ENCODE peak calls at places on chromosomes 12 and 14, in nine cellular contexts. One of them, this sample, is unnamed. For H3K9me3, the result is how much of the 10 kb centered on the place peaks cover.

GRCh38 chr12:121861549-121862254 is 3.0 kb upstream of the HPD start:
- DNase-seq in tibial nerve: no peak
- DNase-seq in HCT116: no peak
- DNase-seq in uterus: no peak
- DNase-seq in suprapubic skin: no peak
- DNase-seq in A549: no peak
- DNase-seq in body of pancreas: no peak
- DNase-seq in esophagus squamous epithelium: no peak
- DNase-seq in H1: no peak
- DNase-seq in this sample: no peak

GRCh38 chr14:23327947-23328744 is 6.9 kb downstream of the PABPN1 start:
- DNase-seq in esophagus squamous epithelium: no peak
- DNase-seq in A549: peak
- DNase-seq in tibial nerve: peak
- DNase-seq in H1: no peak
- DNase-seq in uterus: peak
- DNase-seq in HCT116: peak
- DNase-seq in body of pancreas: peak
- DNase-seq in suprapubic skin: no peak
- DNase-seq in this sample: peak

GRCh38 chr12:32947203-32947795 is 50.7 kb upstream of the PKP2 start:
- DNase-seq in suprapubic skin: no peak
- DNase-seq in tibial nerve: no peak
- DNase-seq in H1: no peak
- DNase-seq in A549: peak
- DNase-seq in uterus: no peak
- DNase-seq in HCT116: peak
- DNase-seq in body of pancreas: no peak
- DNase-seq in esophagus squamous epithelium: no peak
- DNase-seq in this sample: no peak

GRCh38 chr14:101383737-101384338 is 177.5 kb upstream of the DIO3 start:
- DNase-seq in body of pancreas: no peak
- DNase-seq in HCT116: no peak
- DNase-seq in H1: no peak
- DNase-seq in suprapubic skin: no peak
- DNase-seq in esophagus squamous epithelium: no peak
- DNase-seq in tibial nerve: no peak
- DNase-seq in uterus: no peak
- DNase-seq in A549: no peak
- DNase-seq in this sample: no peak

GRCh38 chr14:61025239-61026223 is 44.5 kb downstream of the SLC38A6 start:
- DNase-seq in suprapubic skin: no peak
- DNase-seq in esophagus squamous epithelium: no peak
- DNase-seq in body of pancreas: peak
- DNase-seq in H1: no peak
- DNase-seq in uterus: peak
- DNase-seq in A549: peak
- DNase-seq in tibial nerve: peak
- DNase-seq in HCT116: peak
- DNase-seq in this sample: peak

GRCh38 chr14:68759017-68759569 is 33.8 kb downstream of the ZFP36L1 start:
- DNase-seq in A549: no peak
- DNase-seq in esophagus squamous epithelium: no peak
- DNase-seq in tibial nerve: no peak
- DNase-seq in HCT116: no peak
- DNase-seq in body of pancreas: no peak
- DNase-seq in uterus: no peak
- DNase-seq in H1: no peak
- DNase-seq in suprapubic skin: no peak
- DNase-seq in this sample: no peak

GRCh38 chr12:128784030-128784770 is 39.6 kb downstream of the SLC15A4 start:
- DNase-seq in A549: no peak
- DNase-seq in tibial nerve: no peak
- DNase-seq in HCT116: no peak
- DNase-seq in H1: no peak
- DNase-seq in uterus: peak
- DNase-seq in suprapubic skin: no peak
- DNase-seq in body of pancreas: no peak
- DNase-seq in esophagus squamous epithelium: no peak
- DNase-seq in this sample: no peak

GRCh38 chr12:125470838-125471775 is 405.9 kb downstream of the AACS start:
- DNase-seq in H1: no peak
- DNase-seq in uterus: no peak
- DNase-seq in suprapubic skin: no peak
- DNase-seq in HCT116: no peak
- DNase-seq in tibial nerve: no peak
- DNase-seq in A549: no peak
- DNase-seq in body of pancreas: no peak
- DNase-seq in esophagus squamous epithelium: no peak
- DNase-seq in this sample: no peak

GRCh38 chr14:54317396-54317795 is 79.4 kb upstream of the CDKN3 start:
- DNase-seq in A549: no peak
- DNase-seq in HCT116: no peak
- DNase-seq in tibial nerve: no peak
- DNase-seq in body of pancreas: no peak
- DNase-seq in H1: no peak
- DNase-seq in suprapubic skin: no peak
- DNase-seq in uterus: no peak
- DNase-seq in esophagus squamous epithelium: no peak
- DNase-seq in this sample: no peak
- TF ChIP-seq POLR2A in A549: no peak
- TF ChIP-seq POLR2A in HCT116: no peak
- TF ChIP-seq POLR2A in tibial nerve: no peak
- TF ChIP-seq POLR2A in body of pancreas: no peak
- TF ChIP-seq POLR2A in H1: no peak
- TF ChIP-seq POLR2A in suprapubic skin: no peak
- TF ChIP-seq POLR2A in uterus: no peak
- TF ChIP-seq POLR2A in esophagus squamous epithelium: no peak
- TF ChIP-seq POLR2A in this sample: no peak

GRCh38 chr12:105907982-105908381 is 230.8 kb downstream of the NUAK1 start:
- DNase-seq in body of pancreas: no peak
- DNase-seq in H1: no peak
- DNase-seq in HCT116: no peak
- DNase-seq in esophagus squamous epithelium: no peak
- DNase-seq in tibial nerve: no peak
- DNase-seq in suprapubic skin: no peak
- DNase-seq in A549: no peak
- DNase-seq in uterus: no peak
- DNase-seq in this sample: no peak

GRCh38 chr12:105912911-105913514 is 225.7 kb downstream of the NUAK1 start:
- DNase-seq in suprapubic skin: no peak
- DNase-seq in tibial nerve: no peak
- DNase-seq in HCT116: no peak
- DNase-seq in body of pancreas: no peak
- DNase-seq in uterus: no peak
- DNase-seq in esophagus squamous epithelium: no peak
- DNase-seq in H1: no peak
- DNase-seq in A549: no peak
- DNase-seq in this sample: no peak

GRCh38 chr12:105911966-105912365 is 226.8 kb downstream of the NUAK1 start:
- DNase-seq in suprapubic skin: no peak
- DNase-seq in tibial nerve: no peak
- DNase-seq in A549: no peak
- DNase-seq in H1: no peak
- DNase-seq in uterus: no peak
- DNase-seq in esophagus squamous epithelium: no peak
- DNase-seq in HCT116: no peak
- DNase-seq in body of pancreas: no peak
- DNase-seq in this sample: no peak

GRCh38 chr12:105906545-105906944 is 232.2 kb downstream of the NUAK1 start:
- DNase-seq in A549: no peak
- DNase-seq in tibial nerve: no peak
- DNase-seq in H1: no peak
- DNase-seq in suprapubic skin: no peak
- DNase-seq in body of pancreas: no peak
- DNase-seq in HCT116: no peak
- DNase-seq in esophagus squamous epithelium: no peak
- DNase-seq in uterus: no peak
- DNase-seq in this sample: no peak

GRCh38 chr12:105910030-105910429 is 228.7 kb downstream of the NUAK1 start:
- DNase-seq in HCT116: no peak
- DNase-seq in esophagus squamous epithelium: no peak
- DNase-seq in body of pancreas: no peak
- DNase-seq in tibial nerve: no peak
- DNase-seq in H1: no peak
- DNase-seq in uterus: no peak
- DNase-seq in suprapubic skin: no peak
- DNase-seq in A549: no peak
- DNase-seq in this sample: no peak
- H3K9me3 ChIP-seq in HCT116: under half
- H3K9me3 ChIP-seq in esophagus squamous epithelium: under half
- H3K9me3 ChIP-seq in body of pancreas: under half
- H3K9me3 ChIP-seq in tibial nerve: under half
- H3K9me3 ChIP-seq in H1: under half
- H3K9me3 ChIP-seq in uterus: under half
- H3K9me3 ChIP-seq in suprapubic skin: under half
- H3K9me3 ChIP-seq in A549: under half
- H3K9me3 ChIP-seq in this sample: under half

GRCh38 chr12:12883369-12884001 is 7.9 kb upstream of the GPRC5A start:
- DNase-seq in HCT116: no peak
- DNase-seq in body of pancreas: no peak
- DNase-seq in suprapubic skin: no peak
- DNase-seq in uterus: no peak
- DNase-seq in A549: peak
- DNase-seq in tibial nerve: no peak
- DNase-seq in esophagus squamous epithelium: no peak
- DNase-seq in H1: no peak
- DNase-seq in this sample: peak

GRCh38 chr12:12877789-12878455 is 13.4 kb upstream of the GPRC5A start:
- DNase-seq in H1: no peak
- DNase-seq in A549: no peak
- DNase-seq in suprapubic skin: no peak
- DNase-seq in HCT116: no peak
- DNase-seq in esophagus squamous epithelium: no peak
- DNase-seq in tibial nerve: no peak
- DNase-seq in body of pancreas: no peak
- DNase-seq in uterus: no peak
- DNase-seq in this sample: no peak

GRCh38 chr12:12880537-12880936 is 10.8 kb upstream of the GPRC5A start:
- DNase-seq in tibial nerve: no peak
- DNase-seq in A549: no peak
- DNase-seq in H1: no peak
- DNase-seq in esophagus squamous epithelium: no peak
- DNase-seq in uterus: no peak
- DNase-seq in body of pancreas: no peak
- DNase-seq in HCT116: no peak
- DNase-seq in suprapubic skin: no peak
- DNase-seq in this sample: no peak

GRCh38 chr12:12882288-12882687 is 9.1 kb upstream of the GPRC5A start:
- DNase-seq in HCT116: no peak
- DNase-seq in tibial nerve: no peak
- DNase-seq in body of pancreas: no peak
- DNase-seq in suprapubic skin: no peak
- DNase-seq in H1: no peak
- DNase-seq in esophagus squamous epithelium: no peak
- DNase-seq in uterus: no peak
- DNase-seq in A549: no peak
- DNase-seq in this sample: no peak

GRCh38 chr12:12881495-12881894 is 9.9 kb upstream of the GPRC5A start:
- DNase-seq in body of pancreas: no peak
- DNase-seq in HCT116: peak
- DNase-seq in tibial nerve: no peak
- DNase-seq in esophagus squamous epithelium: no peak
- DNase-seq in H1: no peak
- DNase-seq in A549: peak
- DNase-seq in suprapubic skin: no peak
- DNase-seq in uterus: no peak
- DNase-seq in this sample: no peak
- TF ChIP-seq POLR2A in body of pancreas: no peak
- TF ChIP-seq POLR2A in HCT116: no peak
- TF ChIP-seq POLR2A in tibial nerve: no peak
- TF ChIP-seq POLR2A in esophagus squamous epithelium: no peak
- TF ChIP-seq POLR2A in H1: no peak
- TF ChIP-seq POLR2A in A549: no peak
- TF ChIP-seq POLR2A in suprapubic skin: no peak
- TF ChIP-seq POLR2A in uterus: no peak
- TF ChIP-seq POLR2A in this sample: no peak

DNA sequence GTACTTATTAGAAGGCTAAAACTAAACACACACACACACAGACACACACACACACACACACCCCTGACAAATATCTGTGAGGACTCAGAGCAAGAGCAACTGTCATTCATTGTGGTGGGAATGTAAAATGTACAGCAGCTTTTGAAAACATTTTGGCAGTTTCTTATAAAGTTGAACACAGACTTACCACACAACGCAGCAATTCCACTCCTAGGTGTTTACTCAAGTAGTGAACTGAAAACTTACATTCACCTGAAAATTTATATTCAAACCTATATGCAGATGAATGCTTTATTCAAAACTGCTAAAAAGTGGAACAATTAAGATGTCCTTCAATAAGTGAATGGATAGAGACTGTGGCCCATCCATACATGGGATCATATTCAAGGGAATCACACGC is 18.6 kb downstream of the ZNF605 start:
- DNase-seq in HCT116: no peak
- DNase-seq in tibial nerve: no peak
- DNase-seq in A549: peak
- DNase-seq in H1: no peak
- DNase-seq in esophagus squamous epithelium: no peak
- DNase-seq in suprapubic skin: no peak
- DNase-seq in body of pancreas: no peak
- DNase-seq in uterus: no peak
- DNase-seq in this sample: no peak
- H3K9me3 ChIP-seq in HCT116: under half
- H3K9me3 ChIP-seq in tibial nerve: under half
- H3K9me3 ChIP-seq in A549: half or more
- H3K9me3 ChIP-seq in H1: half or more
- H3K9me3 ChIP-seq in esophagus squamous epithelium: half or more
- H3K9me3 ChIP-seq in suprapubic skin: under half
- H3K9me3 ChIP-seq in body of pancreas: under half
- H3K9me3 ChIP-seq in uterus: under half
- H3K9me3 ChIP-seq in this sample: under half

GRCh38 chr12:12807970-12808702 is 5.0 kb upstream of the DDX47 start:
- DNase-seq in esophagus squamous epithelium: peak
- DNase-seq in A549: no peak
- DNase-seq in HCT116: no peak
- DNase-seq in uterus: peak
- DNase-seq in suprapubic skin: no peak
- DNase-seq in H1: no peak
- DNase-seq in tibial nerve: no peak
- DNase-seq in body of pancreas: no peak
- DNase-seq in this sample: no peak
- TF ChIP-seq POLR2A in esophagus squamous epithelium: no peak
- TF ChIP-seq POLR2A in A549: no peak
- TF ChIP-seq POLR2A in HCT116: no peak
- TF ChIP-seq POLR2A in uterus: peak
- TF ChIP-seq POLR2A in suprapubic skin: no peak
- TF ChIP-seq POLR2A in H1: no peak
- TF ChIP-seq POLR2A in tibial nerve: no peak
- TF ChIP-seq POLR2A in body of pancreas: no peak
- TF ChIP-seq POLR2A in this sample: no peak

This sample was measured in prostate gland.